ENCODE peak calls at places on chromosomes 11 and 22, in six cellular contexts. B, N, W, L, A and H are unnamed samples.

GRCh38 chr11:115623021-115623451 is 118.8 kb upstream of the CADM1 start:
- DNase-seq in L (peak), B (no peak), W (no peak), N (no peak), A (peak), H (no peak)

GRCh38 chr11:13881176-13881680 is 81.3 kb upstream of the SPON1 start:
- DNase-seq in A (no peak), L (no peak), N (no peak), B (no peak), W (no peak), H (no peak)

GRCh38 chr22:48719978-48720661 is 1107.6 kb downstream of the BRD1 start:
- DNase-seq in B (no peak), L (no peak), N (no peak), A (no peak), W (no peak), H (no peak)

GRCh38 chr22:23110922-23111527 is 30.8 kb downstream of the RSPH14 start:
- DNase-seq in L (no peak), W (no peak), N (peak), A (no peak), B (no peak), H (no peak)

GRCh38 chr22:47282851-47283250 is 520.4 kb downstream of the TBC1D22A start:
- DNase-seq in A (no peak), N (no peak), B (no peak), W (no peak), L (no peak), H (no peak)

GRCh38 chr11:65329944-65330403 is 3.7 kb upstream of the DPF2 start:
- DNase-seq in N (peak), B (peak), A (peak), L (peak), W (no peak), H (no peak)

GRCh38 chr11:102234779-102235439 is 82.4 kb upstream of the BIRC3 start:
- DNase-seq in B (no peak), A (no peak), L (no peak), W (no peak), N (no peak), H (no peak)

GRCh38 chr11:126696976-126697375 is 303.6 kb downstream of the KIRREL3 start:
- DNase-seq in A (no peak), N (no peak), B (no peak), W (no peak), L (no peak), H (no peak)

GRCh38 chr22:19643448-19644313 is 70.6 kb upstream of the SEPTIN5 start:
- DNase-seq in W (peak), L (no peak), A (no peak), B (no peak), N (no peak), H (no peak)

GRCh38 chr11:60069471-60069870 is 13.0 kb downstream of the MS4A3 start:
- DNase-seq in N (no peak), L (no peak), W (no peak), B (no peak), A (no peak), H (no peak)

GRCh38 chr11:121661796-121662508 is 209.2 kb upstream of the SORL1-AS1 start:
- DNase-seq in W (no peak), N (no peak), L (peak), A (no peak), B (no peak), H (no peak)

GRCh38 chr22:41656515-41656914 is 32.2 kb downstream of the SNU13 start:
- DNase-seq in N (no peak), W (peak), B (no peak), A (no peak), L (no peak), H (no peak)

GRCh38 chr11:95977534-95978174 is 53.7 kb upstream of the MTMR2 start:
- DNase-seq in L (no peak), N (no peak), W (no peak), A (no peak), B (no peak), H (no peak)

GRCh38 chr11:109583996-109584395 is 162.0 kb downstream of the C11orf87 start:
- DNase-seq in A (no peak), W (no peak), N (no peak), B (no peak), L (no peak), H (no peak)

GRCh38 chr22:17152971-17153370 is 6.1 kb downstream of the HDHD5 start:
- DNase-seq in L (no peak), W (no peak), N (no peak), A (no peak), B (no peak), H (no peak)

GRCh38 chr22:24816841-24817240 is 10.8 kb downstream of the SGSM1 start:
- DNase-seq in B (no peak), L (no peak), W (no peak), N (no peak), A (no peak), H (no peak)

GRCh38 chr11:15507592-15507991 is 392.9 kb downstream of the INSC start:
- DNase-seq in A (no peak), B (no peak), L (no peak), N (no peak), W (no peak), H (no peak)

GRCh38 chr22:33697640-33698039 is 222.6 kb downstream of the LARGE1 start:
- DNase-seq in N (no peak), L (no peak), B (no peak), A (no peak), W (no peak), H (no peak)

GRCh38 chr11:64334764-64335741 is 5.0 kb upstream of the CCDC88B start:
- DNase-seq in B (peak), W (no peak), A (no peak), N (no peak), L (peak), H (no peak)

GRCh38 chr11:11086979-11087378 is 229.1 kb upstream of the ZBED5 start:
- DNase-seq in B (no peak), A (no peak), N (no peak), L (no peak), W (no peak), H (no peak)

GRCh38 chr11:12441081-12441801 is 63.9 kb downstream of the PARVA start:
- DNase-seq in N (no peak), W (no peak), A (no peak), B (no peak), L (no peak), H (no peak)

GRCh38 chr11:120168960-120169681 is 31.2 kb upstream of the TRIM29 start:
- DNase-seq in N (peak), A (no peak), W (peak), L (no peak), B (no peak), H (no peak)

GRCh38 chr22:30325724-30326703 is 727 bp downstream of the TBC1D10A start:
- DNase-seq in B (no peak), W (no peak), N (no peak), A (no peak), L (no peak), H (no peak)

GRCh38 chr11:72239849-72240460 is 4.0 kb downstream of the PHOX2A start:
- DNase-seq in A (no peak), B (no peak), N (no peak), W (peak), L (no peak), H (no peak)

GRCh38 chr22:44741929-44742328 is 10.4 kb upstream of the ARHGAP8 start:
- DNase-seq in A (no peak), W (no peak), N (no peak), L (no peak), B (no peak), H (no peak)

GRCh38 chr11:27571151-27571840 is 64.7 kb upstream of the LIN7C start:
- DNase-seq in A (no peak), L (peak), B (no peak), N (no peak), W (no peak), H (no peak)

GRCh38 chr22:49995413-49996191 is 17.0 kb downstream of the IL17REL start:
- DNase-seq in W (peak), B (no peak), L (no peak), A (no peak), N (no peak), H (no peak)

GRCh38 chr11:67492069-67492727 is 9.4 kb downstream of the AIP start:
- DNase-seq in B (no peak), N (no peak), L (no peak), W (no peak), A (no peak), H (no peak)

GRCh38 chr22:35477911-35478582 is 62.6 kb upstream of the RASD2 start:
- DNase-seq in A (no peak), N (no peak), W (no peak), B (peak), L (peak), H (no peak)

GRCh38 chr11:64118871-64119495 is 46.9 kb downstream of the MACROD1 start:
- DNase-seq in B (no peak), L (no peak), W (no peak), N (no peak), A (no peak), H (no peak)

GRCh38 chr11:94297967-94298576 is 6.3 kb upstream of the IZUMO1R start:
- DNase-seq in A (no peak), B (no peak), L (no peak), N (no peak), W (no peak), H (no peak)

GRCh38 chr22:42461511-42461910 is 29.3 kb upstream of the NFAM1 start:
- DNase-seq in L (no peak), B (peak), W (no peak), A (no peak), N (no peak), H (no peak)

GRCh38 chr11:46520971-46521745 is 72.7 kb downstream of the AMBRA1 start:
- DNase-seq in A (no peak), N (no peak), B (no peak), W (no peak), L (no peak), H (no peak)